ENCODE peak calls at places on chromosome 17, in five cellular contexts. L is NCI-H187, X is brain microvascular endothelial cell, O is glutamatergic neuron, F is NCI-H2081. B is an unnamed sample.
A peak's percentile ranks its signal among the peaks of the same experiment; 100 is the strongest.

GRCh38 chr17:17913695-17914332 is 58.4 kb downstream of the TOM1L2 start:
- DNase-seq in L (peak; percentile 63), X (peak; percentile 79), O (peak; percentile 75), F (peak; percentile 78), B (peak; percentile 74)

GRCh38 chr17:74612046-74612445 is 11.5 kb downstream of the CD300E start:
- DNase-seq in L (no peak), X (no peak), O (no peak), F (no peak), B (no peak)

GRCh38 chr17:76365256-76365903 is 11.7 kb upstream of the PRPSAP1 start:
- DNase-seq in L (no peak), X (no peak), O (no peak), F (no peak), B (no peak)

GRCh38 chr17:76071497-76072148 is 694 bp downstream of the SRP68 start:
- DNase-seq in L (no peak), X (no peak), O (no peak), F (no peak), B (no peak)

GRCh38 chr17:74318391-74318790 is 7.6 kb upstream of the KIF19 start:
- DNase-seq in L (no peak), X (no peak), O (no peak), F (no peak), B (no peak)

GRCh38 chr17:8843344-8843743 is 24.1 kb downstream of the PIK3R6 start:
- DNase-seq in L (no peak), X (no peak), O (no peak), F (no peak), B (no peak)

GRCh38 chr17:44543213-44543904 is 13.9 kb upstream of the FZD2 start:
- DNase-seq in L (no peak), X (peak; percentile 86), O (no peak), F (no peak), B (no peak)

GRCh38 chr17:81515530-81516041 is 3.0 kb upstream of the ACTG1 start:
- DNase-seq in L (no peak), X (no peak), O (no peak), F (no peak), B (no peak)

GRCh38 chr17:40321502-40322416 is 12.8 kb downstream of the RARA start:
- DNase-seq in L (no peak), X (no peak), O (no peak), F (peak; percentile 78), B (no peak)

GRCh38 chr17:31327534-31328526 is 6.4 kb upstream of the EVI2A start:
- DNase-seq in L (no peak), X (peak; percentile 79), O (no peak), F (no peak), B (no peak)

GRCh38 chr17:74149597-74150427 is 53.7 kb upstream of the RPL38 start:
- DNase-seq in L (no peak), X (no peak), O (no peak), F (no peak), B (no peak)

GRCh38 chr17:4947010-4947410 is 1.3 kb downstream of the PFN1 start:
- DNase-seq in L (no peak), X (no peak), O (no peak), F (no peak), B (no peak)

GRCh38 chr17:11182430-11182829 is 58.6 kb upstream of the SHISA6 start:
- DNase-seq in L (no peak), X (no peak), O (peak; percentile 25), F (no peak), B (no peak)

GRCh38 chr17:4900231-4901107 is 1.1 kb downstream of the C17orf107 start:
- DNase-seq in L (no peak), X (no peak), O (peak; percentile 60), F (no peak), B (no peak)

GRCh38 chr17:15377608-15378007 is 36.2 kb upstream of the TEKT3 start:
- DNase-seq in L (no peak), X (peak; percentile 40), O (no peak), F (no peak), B (no peak)

GRCh38 chr17:2939714-2940351 is 123.6 kb downstream of the OR1D5 start:
- DNase-seq in L (no peak), X (no peak), O (no peak), F (no peak), B (no peak)

GRCh38 chr17:67359960-67360817 is 6.2 kb downstream of the PSMD12 start:
- DNase-seq in L (no peak), X (no peak), O (no peak), F (peak; percentile 15), B (no peak)

GRCh38 chr17:79993390-79994221 is 42.1 kb downstream of the TBC1D16 start:
- DNase-seq in L (no peak), X (peak; percentile 78), O (peak; percentile 81), F (no peak), B (peak; percentile 66)

GRCh38 chr17:81706757-81707624 is 3.8 kb downstream of the MRPL12 start:
- DNase-seq in L (no peak), X (no peak), O (no peak), F (no peak), B (no peak)

GRCh38 chr17:4986403-4986802 is 1.1 kb downstream of the CAMTA2 start:
- DNase-seq in L (no peak), X (no peak), O (no peak), F (no peak), B (no peak)

GRCh38 chr17:55238197-55238930 is 26.4 kb upstream of the HLF start:
- DNase-seq in L (peak; percentile 81), X (peak; percentile 78), O (peak; percentile 98), F (peak; percentile 96), B (peak; percentile 92)

GRCh38 chr17:8375738-8376259 is 705 bp downstream of the KRABD2 start:
- DNase-seq in L (peak; percentile 4), X (no peak), O (no peak), F (no peak), B (no peak)

GRCh38 chr17:73358668-73359067 is 46.9 kb upstream of the CDC42EP4 start:
- DNase-seq in L (no peak), X (no peak), O (no peak), F (no peak), B (no peak)

B was measured in NCI-H1436 treated with DMSO at 0.1 percent for 48 hours.